ENCODE peak calls at places on chromosomes 7 and 10, in four cellular contexts. T, K, D and O are unnamed samples.

GRCh38 chr7:131667699-131668098 is 111.3 kb upstream of the PODXL start:
- DNase-seq in T (no peak), K (no peak), D (no peak), O (no peak)

GRCh38 chr10:114458955-114459354 is 54.7 kb upstream of the AFAP1L2 start:
- DNase-seq in T (peak), K (peak), D (peak), O (peak)

GRCh38 chr7:71133232-71133622 is 1.3 kb downstream of the GALNT17 start:
- DNase-seq in T (no peak), K (no peak), D (no peak), O (no peak)

GRCh38 chr10:95571390-95571789 is 10.2 kb upstream of the SORBS1 start:
- DNase-seq in T (no peak), K (no peak), D (no peak), O (no peak)

GRCh38 chr10:60267802-60268201 is 121.9 kb downstream of the ANK3 start:
- DNase-seq in T (no peak), K (no peak), D (no peak), O (no peak)

GRCh38 chr7:25260862-25261454 is 32.7 kb upstream of the NPVF start:
- DNase-seq in T (no peak), K (no peak), D (no peak), O (no peak)

GRCh38 chr7:141696386-141696785 is 5.6 kb downstream of the DENND11 start:
- DNase-seq in T (no peak), K (no peak), D (no peak), O (no peak)

GRCh38 chr10:83607959-83608745 is 531.2 kb upstream of the GHITM start:
- DNase-seq in T (no peak), K (no peak), D (no peak), O (no peak)

GRCh38 chr7:18163091-18163490 is 135.4 kb upstream of the PRPS1L1 start:
- DNase-seq in T (no peak), K (no peak), D (no peak), O (no peak)

GRCh38 chr7:156475179-156475578 is 165.4 kb upstream of the RNF32 start:
- DNase-seq in T (peak), K (no peak), D (no peak), O (no peak)

GRCh38 chr7:138886501-138886917 is 88.5 kb upstream of the ATP6V0A4 start:
- DNase-seq in T (no peak), K (peak), D (peak), O (peak)

GRCh38 chr7:152145853-152146466 is 120.5 kb downstream of the GALNT11 start:
- DNase-seq in T (no peak), K (peak), D (no peak), O (peak)

GRCh38 chr10:8416192-8416701 is 361.8 kb downstream of the GATA3 start:
- DNase-seq in T (no peak), K (no peak), D (no peak), O (no peak)

GRCh38 chr7:71283802-71284201 is 151.9 kb downstream of the GALNT17 start:
- DNase-seq in T (no peak), K (no peak), D (no peak), O (no peak)

GRCh38 chr10:112663181-112663879 is 216.3 kb downstream of the VTI1A start:
- DNase-seq in T (no peak), K (peak), D (no peak), O (peak)

GRCh38 chr10:109962247-109962646 is 38.9 kb upstream of the XPNPEP1 start:
- DNase-seq in T (no peak), K (no peak), D (no peak), O (no peak)

GRCh38 chr7:47574473-47575328 is 7.2 kb downstream of the TNS3 start:
- DNase-seq in T (no peak), K (peak), D (no peak), O (no peak)

GRCh38 chr10:71600856-71601255 is 118.7 kb downstream of the C10orf105 start:
- DNase-seq in T (no peak), K (no peak), D (no peak), O (no peak)

GRCh38 chr10:43042503-43043341 is 34.1 kb upstream of the RET start:
- DNase-seq in T (peak), K (no peak), D (no peak), O (no peak)

GRCh38 chr10:130040817-130041330 is 69.8 kb downstream of the C10orf143 start:
- DNase-seq in T (peak), K (no peak), D (no peak), O (no peak)

GRCh38 chr7:130365093-130365492 is 15.2 kb upstream of the CPA1 start:
- DNase-seq in T (no peak), K (no peak), D (no peak), O (no peak)

GRCh38 chr10:127044191-127044590 is 139.0 kb downstream of the DOCK1 start:
- DNase-seq in T (no peak), K (no peak), D (no peak), O (no peak)

GRCh38 chr10:120979435-120980315 is 128.5 kb downstream of the WDR11 start:
- DNase-seq in T (peak), K (peak), D (no peak), O (peak)

GRCh38 chr10:37975407-37975991 is 948 bp downstream of the ZNF25 start:
- DNase-seq in T (no peak), K (no peak), D (no peak), O (no peak)

GRCh38 chr7:2637505-2638223 is 5.9 kb downstream of the TTYH3 start:
- DNase-seq in T (no peak), K (peak), D (no peak), O (no peak)

GRCh38 chr7:115910541-115911164 is 119.9 kb downstream of the TFEC start:
- DNase-seq in T (no peak), K (peak), D (no peak), O (peak)

GRCh38 chr7:69657331-69657730 is 59.1 kb downstream of the AUTS2 start:
- DNase-seq in T (no peak), K (no peak), D (no peak), O (no peak)

GRCh38 chr7:84161398-84161797 is 33.2 kb downstream of the SEMA3A start:
- DNase-seq in T (no peak), K (no peak), D (no peak), O (no peak)

GRCh38 chr10:76583711-76584161 is 1053.9 kb downstream of the KCNMA1 start:
- DNase-seq in T (no peak), K (no peak), D (no peak), O (no peak)

GRCh38 chr10:112404612-112405011 is 30.7 kb downstream of the ACSL5 start:
- DNase-seq in T (no peak), K (no peak), D (no peak), O (peak)

GRCh38 chr10:73627300-73627699 is 14.0 kb downstream of the MYOZ1 start:
- DNase-seq in T (no peak), K (no peak), D (peak), O (no peak)

GRCh38 chr10:51156913-51157312 is 82.6 kb downstream of the PRKG1 start:
- DNase-seq in T (no peak), K (no peak), D (no peak), O (no peak)

GRCh38 chr10:122181901-122182799 is 88.9 kb upstream of the BTBD16 start:
- DNase-seq in T (no peak), K (no peak), D (no peak), O (peak)
- TF ChIP-seq FOSL1 in T (no peak), K (no peak), D (no peak), O (no peak)

GRCh38 chr10:35925511-35925910 is 283.4 kb upstream of the FZD8 start:
- DNase-seq in T (no peak), K (no peak), D (no peak), O (no peak)
- TF ChIP-seq YY1 in T (no peak), K (no peak), D (no peak), O (no peak)

GRCh38 chr10:132486539-132487121 is 51.0 kb upstream of the INPP5A start:
- DNase-seq in T (no peak), K (no peak), D (no peak), O (no peak)
- TF ChIP-seq FOSL1 in T (no peak), K (no peak), D (no peak), O (no peak)

GRCh38 chr10:94546058-94546595 is 539 bp downstream of the HELLS start:
- DNase-seq in T (no peak), K (peak), D (peak), O (no peak)
- TF ChIP-seq YY1 in T (no peak), K (no peak), D (no peak), O (no peak)

GRCh38 chr10:33336606-33337334 is 2.3 kb upstream of the NRP1 start:
- DNase-seq in T (peak), K (no peak), D (no peak), O (no peak)
- TF ChIP-seq FOSL1 in T (no peak), K (no peak), D (no peak), O (no peak)

GRCh38 chr10:12542271-12542670 is 192.9 kb downstream of the CAMK1D start:
- DNase-seq in T (no peak), K (no peak), D (no peak), O (no peak)

GRCh38 chr10:12541446-12542067 is 192.2 kb downstream of the CAMK1D start:
- DNase-seq in T (peak), K (no peak), D (no peak), O (no peak)

GRCh38 chr10:12539350-12540164 is 190.2 kb downstream of the CAMK1D start:
- DNase-seq in T (peak), K (no peak), D (no peak), O (no peak)

GRCh38 chr10:12538596-12538995 is 189.2 kb downstream of the CAMK1D start:
- DNase-seq in T (peak), K (no peak), D (no peak), O (no peak)

GRCh38 chr10:12540341-12540781 is 191.0 kb downstream of the CAMK1D start:
- DNase-seq in T (peak), K (no peak), D (no peak), O (no peak)
- TF ChIP-seq YY1 in T (no peak), K (no peak), D (no peak), O (no peak)

GRCh38 chr10:90780488-90780887 is 77.4 kb downstream of the HTR7 start:
- DNase-seq in T (no peak), K (no peak), D (no peak), O (no peak)

GRCh38 chr10:90775351-90776028 is 82.3 kb downstream of the HTR7 start:
- DNase-seq in T (no peak), K (no peak), D (no peak), O (no peak)

GRCh38 chr10:90779573-90779972 is 78.3 kb downstream of the HTR7 start:
- DNase-seq in T (no peak), K (peak), D (peak), O (peak)

GRCh38 chr10:90777614-90778013 is 80.2 kb downstream of the HTR7 start:
- DNase-seq in T (no peak), K (no peak), D (no peak), O (no peak)
- TF ChIP-seq FOSL1 in T (no peak), K (no peak), D (no peak), O (no peak)